ENCODE peak calls at places on chromosome 19, in ten cellular contexts. B is adipocyte; P is non-pigmented ciliary epithelial cell; H is stimulated activated CD4-positive, alpha-beta T cell treated with anti-CD3 and anti-CD28 coated beads, Interleukin-12 subunit alpha, Interleukin-12 subunit beta, amount 100 ng/mL, for 48 hours; J is fibroblast of mammary gland; F is uterus; N is right cardiac atrium; Y is H9; O is HAP-1; L is H54. S is an unnamed sample.

GRCh38 chr19:49427339-49427738 is 2.2 kb downstream of the GFY start:
- DNase-seq in P (no peak), O (no peak), H (no peak), N (no peak), Y (no peak), B (no peak), L (no peak), F (no peak), J (no peak), S (no peak)

GRCh38 chr19:7304200-7304599 is 10.0 kb upstream of the INSR start:
- DNase-seq in F (no peak), J (no peak), Y (no peak), O (no peak), P (no peak), H (no peak), B (no peak), L (no peak), N (peak), S (no peak)

GRCh38 chr19:55643003-55643732 is at the start of gene ZNF581:
- DNase-seq in J (peak), N (peak), Y (peak), B (peak), O (peak), F (peak), H (peak), P (peak), L (peak), S (peak)

GRCh38 chr19:5308471-5309437 is 31.9 kb downstream of the PTPRS start:
- DNase-seq in N (peak), H (no peak), B (peak), J (peak), Y (no peak), F (peak), P (peak), L (no peak), O (peak), S (no peak)

GRCh38 chr19:28330831-28331230 is 882.1 kb downstream of the UQCRFS1 start:
- DNase-seq in O (no peak), L (no peak), N (no peak), P (no peak), B (no peak), Y (no peak), F (no peak), H (no peak), J (peak), S (no peak)

GRCh38 chr19:3343619-3344502 is 22.5 kb upstream of the NFIC start:
- DNase-seq in F (peak), H (no peak), P (no peak), Y (peak), L (peak), N (peak), B (peak), O (peak), J (peak), S (peak)

GRCh38 chr19:7393459-7393858 is 44.7 kb downstream of the ARHGEF18 start:
- DNase-seq in P (no peak), J (no peak), N (no peak), O (no peak), H (no peak), L (no peak), Y (no peak), B (no peak), F (no peak), S (no peak)

GRCh38 chr19:3695986-3696659 is 4.1 kb downstream of the PIP5K1C start:
- DNase-seq in L (no peak), Y (no peak), H (no peak), P (no peak), O (no peak), B (no peak), F (no peak), N (no peak), J (no peak), S (no peak)

GRCh38 chr19:16369664-16370576 is 45.3 kb downstream of the KLF2 start:
- DNase-seq in N (no peak), H (no peak), L (no peak), F (no peak), J (no peak), Y (no peak), O (no peak), P (no peak), B (no peak), S (no peak)

GRCh38 chr19:16940626-16941025 is 51.8 kb downstream of the F2RL3 start:
- DNase-seq in N (no peak), O (no peak), J (no peak), Y (no peak), P (no peak), F (no peak), H (no peak), B (no peak), L (no peak), S (no peak)

GRCh38 chr19:32168606-32169005 is 176.8 kb upstream of the ZNF507 start:
- DNase-seq in B (no peak), J (no peak), N (no peak), L (no peak), H (no peak), P (no peak), Y (no peak), O (no peak), F (no peak), S (no peak)

GRCh38 chr19:34274827-34275625 is 20.7 kb downstream of the GARRE1 start:
- DNase-seq in L (peak), B (peak), Y (no peak), O (peak), H (no peak), F (no peak), P (peak), J (peak), N (no peak), S (no peak)

GRCh38 chr19:5354403-5354802 is 13.8 kb upstream of the PTPRS start:
- DNase-seq in J (peak), Y (peak), B (no peak), F (no peak), L (no peak), N (no peak), H (no peak), P (no peak), O (no peak), S (peak)

GRCh38 chr19:58089846-58090245 is 8.2 kb downstream of the ZSCAN18 start:
- DNase-seq in P (no peak), B (no peak), Y (no peak), J (no peak), N (no peak), F (no peak), L (no peak), O (no peak), H (no peak), S (no peak)

GRCh38 chr19:52541608-52542007 is 14.1 kb downstream of the ZNF808 start:
- DNase-seq in H (no peak), P (no peak), L (no peak), Y (no peak), F (no peak), J (no peak), B (no peak), O (no peak), N (no peak), S (peak)

GRCh38 chr19:9757544-9758501 is 10.7 kb downstream of the ZNF846 start:
- DNase-seq in B (no peak), P (no peak), F (no peak), H (no peak), O (no peak), N (no peak), Y (no peak), L (no peak), J (peak), S (no peak)

GRCh38 chr19:50341091-50341564 is 12.0 kb upstream of the KCNC3 start:
- DNase-seq in L (no peak), N (no peak), H (no peak), Y (no peak), J (no peak), P (no peak), F (no peak), O (no peak), B (no peak), S (no peak)

GRCh38 chr19:10033614-10034013 is 20.3 kb downstream of the RDH8 start:
- DNase-seq in O (no peak), L (no peak), N (no peak), H (no peak), B (no peak), F (no peak), Y (no peak), J (no peak), P (no peak), S (no peak)

GRCh38 chr19:32191921-32192320 is 153.5 kb upstream of the ZNF507 start:
- DNase-seq in B (no peak), H (no peak), P (no peak), Y (no peak), L (no peak), N (no peak), O (no peak), J (no peak), F (no peak), S (no peak)

GRCh38 chr19:32750441-32751055 is 31.0 kb downstream of the TDRD12 start:
- DNase-seq in O (no peak), B (no peak), H (no peak), N (no peak), Y (no peak), L (no peak), F (no peak), J (no peak), P (no peak), S (no peak)

GRCh38 chr19:13629687-13630357 is 123.5 kb upstream of the CACNA1A start:
- DNase-seq in P (no peak), N (no peak), H (no peak), Y (no peak), F (no peak), B (no peak), J (peak), L (no peak), O (no peak), S (no peak)

GRCh38 chr19:45444318-45445041 is 20.8 kb upstream of the ERCC1 start:
- DNase-seq in P (no peak), F (peak), B (peak), Y (peak), O (peak), L (no peak), H (no peak), N (peak), J (peak), S (peak)

GRCh38 chr19:4304509-4305252 is at the start of gene FSD1:
- DNase-seq in J (peak), Y (peak), F (no peak), L (peak), H (peak), O (peak), N (no peak), P (no peak), B (peak), S (peak)

GRCh38 chr19:4083677-4084546 is 17.2 kb upstream of the ZBTB7A start:
- DNase-seq in P (no peak), B (no peak), N (no peak), L (no peak), J (no peak), Y (peak), O (no peak), F (no peak), H (no peak), S (no peak)

S was measured in WERI-Rb-1.